ENCODE peak calls at places on chromosome 19, in seven cellular contexts. K is fibroblast of lung, S is kidney epithelial cell, M is glutamatergic neuron, L is A549, P is progenitor cell of endocrine pancreas, H is omental fat pad. R is an unnamed sample.

GRCh38 chr19:53849237-53849676 is 18.4 kb upstream of the MYADM start:
- DNase-seq in K (peak), S (no peak), M (no peak), L (no peak), P (no peak), H (no peak), R (no peak)

GRCh38 chr19:55678121-55678671 is 3.2 kb downstream of the EPN1 start:
- DNase-seq in K (no peak), S (no peak), M (no peak), L (no peak), P (no peak), H (no peak), R (no peak)

GRCh38 chr19:10655457-10656312 is 1.5 kb downstream of the ILF3 start:
- DNase-seq in K (no peak), S (no peak), M (peak), L (no peak), P (no peak), H (no peak), R (no peak)

GRCh38 chr19:39553082-39553652 is 13.2 kb upstream of the EID2 start:
- DNase-seq in K (no peak), S (no peak), M (no peak), L (no peak), P (no peak), H (no peak), R (no peak)

GRCh38 chr19:17954401-17954800 is 12.5 kb upstream of the KCNN1 start:
- DNase-seq in K (no peak), S (no peak), M (no peak), L (no peak), P (no peak), H (no peak), R (no peak)

GRCh38 chr19:6803036-6803404 is 30.5 kb downstream of the VAV1 start:
- DNase-seq in K (no peak), S (no peak), M (no peak), L (no peak), P (no peak), H (no peak), R (no peak)

GRCh38 chr19:10256970-10257615 is 5.1 kb downstream of the MRPL4 start:
- DNase-seq in K (no peak), S (no peak), M (no peak), L (no peak), P (no peak), H (no peak), R (no peak)

GRCh38 chr19:33040994-33041827 is 23.5 kb downstream of the RHPN2 start:
- DNase-seq in K (no peak), S (peak), M (no peak), L (peak), P (peak), H (no peak), R (no peak)

GRCh38 chr19:56566904-56567273 is 379 bp upstream of the ZNF470 start:
- DNase-seq in K (peak), S (no peak), M (peak), L (peak), P (peak), H (no peak), R (peak)

GRCh38 chr19:17872251-17873001 is 681 bp downstream of the SLC5A5 start:
- DNase-seq in K (no peak), S (no peak), M (no peak), L (no peak), P (no peak), H (no peak), R (no peak)

GRCh38 chr19:2478324-2478755 is 2.4 kb downstream of the GADD45B start:
- DNase-seq in K (peak), S (no peak), M (peak), L (no peak), P (no peak), H (peak), R (peak)

GRCh38 chr19:38224014-38224862 is at the start of gene DPF1:
- DNase-seq in K (peak), S (no peak), M (peak), L (peak), P (peak), H (no peak), R (no peak)

GRCh38 chr19:4821265-4821664 is 10.2 kb downstream of the TICAM1 start:
- DNase-seq in K (no peak), S (no peak), M (no peak), L (no peak), P (no peak), H (no peak), R (no peak)

DNA sequence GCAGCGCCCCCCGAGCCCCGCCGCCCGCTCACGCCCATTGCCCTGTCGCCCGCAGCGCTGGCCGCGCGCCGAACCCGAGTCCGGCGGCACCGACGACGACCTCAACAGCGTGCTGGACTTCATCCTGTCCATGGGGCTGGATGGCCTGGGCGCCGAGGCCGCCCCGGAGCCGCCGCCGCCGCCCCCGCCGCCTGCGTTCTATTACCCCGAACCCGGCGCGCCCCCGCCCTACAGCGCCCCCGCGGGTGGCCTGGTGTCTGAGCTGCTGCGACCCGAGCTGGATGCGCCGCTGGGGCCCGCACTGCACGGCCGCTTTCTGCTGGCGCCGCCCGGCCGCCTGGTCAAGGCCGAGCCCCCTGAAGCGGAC is 518 bp downstream of the KLF2 start:
- DNase-seq in K (no peak), S (no peak), M (peak), L (no peak), P (peak), H (no peak), R (no peak)
- TF ChIP-seq CTCF in K (no peak), S (no peak), M (no peak), L (no peak), P (peak), H (no peak), R (no peak)

DNA sequence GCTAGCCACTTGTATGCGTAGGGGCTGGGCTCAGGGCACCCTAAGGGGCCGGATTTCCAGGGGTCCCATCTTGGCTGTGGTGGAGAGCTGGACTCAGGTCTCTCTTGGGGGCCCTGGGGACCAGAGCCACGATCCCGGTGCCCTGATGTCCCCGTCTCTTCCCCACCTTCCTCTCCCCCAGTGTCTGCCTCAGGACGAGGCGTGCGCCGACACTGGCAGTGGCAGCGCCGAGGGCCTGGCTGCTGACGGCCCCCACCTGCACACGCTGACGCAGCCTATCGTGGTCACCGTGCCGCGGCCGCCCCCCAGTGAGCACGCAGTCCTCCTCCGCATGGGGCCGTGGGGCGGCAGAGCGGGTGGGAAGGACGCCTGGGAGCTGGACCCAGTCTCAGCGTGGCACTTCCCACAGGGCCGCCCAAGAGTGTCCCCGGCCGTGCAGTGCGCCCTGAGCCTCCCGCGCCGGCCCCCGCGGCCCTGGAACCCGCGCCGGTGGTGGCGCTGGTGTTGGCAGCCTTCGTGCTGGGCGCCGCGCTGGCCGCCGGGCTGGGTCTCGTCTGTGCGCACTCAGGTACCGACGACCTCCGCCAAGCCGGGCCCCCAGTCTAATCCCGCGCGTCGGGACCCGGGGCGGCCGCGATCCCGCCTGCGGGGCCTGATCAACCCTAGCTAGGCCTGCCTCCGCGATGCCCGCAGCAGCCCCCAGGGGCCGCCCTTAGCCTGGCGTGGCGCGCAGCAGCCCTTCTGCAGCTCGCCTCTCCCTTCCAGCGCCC is 2.7 kb upstream of the SNAPC2 start:
- DNase-seq in K (peak), S (no peak), M (peak), L (peak), P (no peak), H (no peak), R (no peak)
- TF ChIP-seq CTCF in K (peak), S (peak), M (peak), L (peak), P (peak), H (no peak), R (no peak)

GRCh38 chr19:52541608-52542007 is 14.1 kb downstream of the ZNF808 start:
- DNase-seq in K (no peak), S (no peak), M (no peak), L (no peak), P (no peak), H (no peak), R (no peak)

GRCh38 chr19:52542984-52543664 is 15.7 kb downstream of the ZNF808 start:
- DNase-seq in K (no peak), S (no peak), M (no peak), L (no peak), P (no peak), H (no peak), R (no peak)
- TF ChIP-seq CTCF in K (no peak), S (no peak), M (no peak), L (no peak), P (no peak), H (no peak), R (no peak)

GRCh38 chr19:1245884-1246816 is 2.2 kb upstream of the MIDN start:
- DNase-seq in K (no peak), S (no peak), M (no peak), L (no peak), P (no peak), H (no peak), R (no peak)

GRCh38 chr19:1248454-1249297 is at the start of gene MIDN:
- DNase-seq in K (peak), S (no peak), M (peak), L (no peak), P (peak), H (no peak), R (peak)

GRCh38 chr19:1249298-1249989 is 1.1 kb downstream of the MIDN start:
- DNase-seq in K (peak), S (peak), M (peak), L (no peak), P (peak), H (no peak), R (peak)

GRCh38 chr19:1249990-1250298 is 1.6 kb downstream of the MIDN start:
- DNase-seq in K (no peak), S (no peak), M (no peak), L (no peak), P (no peak), H (no peak), R (no peak)

GRCh38 chr19:1247747-1248453 is 483 bp upstream of the MIDN start:
- DNase-seq in K (peak), S (no peak), M (peak), L (no peak), P (no peak), H (no peak), R (peak)
- TF ChIP-seq CTCF in K (peak), S (peak), M (no peak), L (peak), P (peak), H (no peak), R (no peak)

GRCh38 chr19:48123907-48124675 is 13.5 kb upstream of the PLA2G4C start:
- DNase-seq in K (no peak), S (peak), M (no peak), L (no peak), P (no peak), H (no peak), R (no peak)
- TF ChIP-seq CTCF in K (no peak), S (peak), M (no peak), L (no peak), P (peak), H (no peak), R (no peak)

GRCh38 chr19:12611361-12611699 is 610 bp downstream of the ZNF791 start:
- DNase-seq in K (peak), S (no peak), M (peak), L (peak), P (peak), H (peak), R (peak)

GRCh38 chr19:12606796-12607195 is 3.8 kb downstream of the ZNF490 start:
- DNase-seq in K (no peak), S (no peak), M (no peak), L (no peak), P (no peak), H (no peak), R (no peak)

DNA sequence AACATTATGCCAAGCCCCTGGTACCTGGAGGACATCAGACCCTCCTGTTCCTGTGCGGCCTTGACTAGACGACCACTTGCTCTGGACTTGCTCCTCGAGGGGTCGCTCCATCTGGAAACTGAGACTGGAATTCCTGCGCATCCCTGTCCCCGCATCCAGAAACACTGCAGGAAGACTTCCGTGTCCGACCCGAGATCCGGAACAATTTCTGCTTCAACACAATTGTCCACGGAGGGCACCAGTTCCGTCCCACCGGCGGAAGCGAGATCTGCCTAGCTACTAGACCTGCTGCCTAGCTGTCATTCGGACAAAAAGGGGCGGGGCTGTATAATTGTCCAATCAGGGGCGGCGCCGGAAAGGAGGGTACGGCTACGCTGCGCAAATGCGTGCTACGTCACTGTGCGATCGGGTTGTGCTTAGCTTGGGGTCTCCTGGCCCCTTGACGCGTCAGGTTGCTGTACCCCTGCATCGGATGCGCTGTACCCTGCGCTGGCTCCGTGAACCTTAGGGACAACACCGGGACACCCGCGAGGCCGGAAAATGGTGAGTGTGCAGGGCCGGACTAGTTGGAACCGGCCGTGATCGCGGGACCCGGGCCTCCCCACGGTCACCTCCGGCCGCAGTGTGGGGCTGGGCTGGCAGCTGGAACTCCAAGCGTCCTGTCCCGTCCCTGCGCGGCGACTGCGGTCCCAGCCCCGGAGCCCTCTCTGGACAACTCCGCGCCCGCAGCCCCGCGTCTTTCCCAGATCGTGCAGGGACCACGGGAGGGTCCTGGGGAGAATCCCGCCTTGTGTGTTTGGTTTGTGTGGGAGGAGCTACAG is at the start of the genes ZNF490 and ZNF791:
- DNase-seq in K (peak), S (peak), M (peak), L (peak), P (peak), H (peak), R (peak)
- TF ChIP-seq CTCF in K (no peak), S (peak), M (no peak), L (no peak), P (peak), H (no peak), R (no peak)